ENCODE peak calls at places on chromosomes 2 and 18, in nine cellular contexts. Z is immature natural killer cell, P is Ammon's horn, U is NCI-H82, A is KBM-7, F is AG10803, K is KG1, Q is stromal cell of bone marrow, G is sciatic nerve. H is an unnamed sample.

GRCh38 chr2:151498178-151498577 is 88.5 kb downstream of the RIF1 start:
- DNase-seq in Z (no peak), P (no peak), U (no peak), A (no peak), F (no peak), K (no peak), Q (no peak), G (no peak), H (no peak)

GRCh38 chr18:23398401-23398800 is 54.7 kb upstream of the RIOK3 start:
- DNase-seq in Z (no peak), P (no peak), U (no peak), A (no peak), F (peak), K (no peak), Q (no peak), G (no peak), H (no peak)

GRCh38 chr2:47373747-47374146 is 29.2 kb upstream of the MSH2 start:
- DNase-seq in Z (no peak), P (peak), U (peak), A (no peak), F (no peak), K (no peak), Q (no peak), G (no peak), H (no peak)

GRCh38 chr2:156177654-156178053 is 154.9 kb downstream of the NR4A2 start:
- DNase-seq in Z (no peak), P (no peak), U (no peak), A (no peak), F (no peak), K (no peak), Q (no peak), G (no peak), H (no peak)

GRCh38 chr18:35646449-35646848 is 64.9 kb downstream of the GALNT1 start:
- DNase-seq in Z (no peak), P (no peak), U (no peak), A (no peak), F (no peak), K (no peak), Q (no peak), G (no peak), H (no peak)

GRCh38 chr2:23606968-23607367 is 222.0 kb downstream of the KLHL29 start:
- DNase-seq in Z (no peak), P (no peak), U (no peak), A (no peak), F (peak), K (no peak), Q (peak), G (no peak), H (peak)

GRCh38 chr2:126882736-126883660 is 15.7 kb upstream of the TEX51 start:
- DNase-seq in Z (no peak), P (no peak), U (no peak), A (no peak), F (no peak), K (no peak), Q (no peak), G (peak), H (peak)

GRCh38 chr2:142863485-142863921 is 14.0 kb upstream of the KYNU start:
- DNase-seq in Z (no peak), P (no peak), U (no peak), A (no peak), F (no peak), K (no peak), Q (no peak), G (no peak), H (no peak)

GRCh38 chr2:232372231-232373208 is 6.0 kb upstream of the ALPP start:
- DNase-seq in Z (no peak), P (no peak), U (no peak), A (no peak), F (peak), K (no peak), Q (no peak), G (peak), H (peak)

GRCh38 chr2:31237348-31238017 is 3.5 kb downstream of the EHD3 start:
- DNase-seq in Z (no peak), P (no peak), U (no peak), A (no peak), F (no peak), K (no peak), Q (no peak), G (no peak), H (no peak)

GRCh38 chr18:45901654-45902210 is 65.4 kb downstream of the EPG5 start:
- DNase-seq in Z (no peak), P (no peak), U (no peak), A (no peak), F (no peak), K (no peak), Q (no peak), G (no peak), H (no peak)

GRCh38 chr2:75513616-75514170 is 47.0 kb downstream of the EVA1A start:
- DNase-seq in Z (no peak), P (no peak), U (no peak), A (no peak), F (peak), K (no peak), Q (no peak), G (no peak), H (no peak)

GRCh38 chr2:100198461-100199230 is 56.3 kb upstream of the AFF3 start:
- DNase-seq in Z (no peak), P (no peak), U (no peak), A (no peak), F (no peak), K (no peak), Q (no peak), G (no peak), H (no peak)

GRCh38 chr18:48563027-48563426 is 24.2 kb downstream of the CTIF start:
- DNase-seq in Z (no peak), P (no peak), U (no peak), A (peak), F (peak), K (no peak), Q (no peak), G (no peak), H (no peak)

GRCh38 chr18:28905509-28905908 is 728.6 kb upstream of the CDH2 start:
- DNase-seq in Z (no peak), P (no peak), U (no peak), A (peak), F (peak), K (no peak), Q (no peak), G (no peak), H (no peak)

GRCh38 chr18:4455113-4455811 is at the start of gene DLGAP1:
- DNase-seq in Z (no peak), P (peak), U (peak), A (peak), F (no peak), K (no peak), Q (no peak), G (no peak), H (peak)

GRCh38 chr2:130391872-130392670 is 36.2 kb downstream of the PTPN18 start:
- DNase-seq in Z (no peak), P (peak), U (peak), A (no peak), F (peak), K (no peak), Q (no peak), G (no peak), H (no peak)

GRCh38 chr18:25595274-25595673 is 243.3 kb upstream of the ZNF521 start:
- DNase-seq in Z (no peak), P (no peak), U (no peak), A (no peak), F (no peak), K (no peak), Q (no peak), G (no peak), H (no peak)

GRCh38 chr18:62634991-62635630 is 80.2 kb upstream of the PHLPP1 start:
- DNase-seq in Z (no peak), P (no peak), U (no peak), A (no peak), F (no peak), K (no peak), Q (no peak), G (no peak), H (no peak)

GRCh38 chr2:240121190-240121589 is 14.9 kb downstream of the COPS9 start:
- DNase-seq in Z (no peak), P (no peak), U (no peak), A (no peak), F (no peak), K (no peak), Q (no peak), G (no peak), H (no peak)

GRCh38 chr2:135037831-135038230 is 9.4 kb downstream of the MAP3K19 start:
- DNase-seq in Z (no peak), P (no peak), U (no peak), A (no peak), F (peak), K (no peak), Q (no peak), G (no peak), H (no peak)

GRCh38 chr2:3147641-3148530 is 229.7 kb downstream of the EIPR1 start:
- DNase-seq in Z (no peak), P (peak), U (no peak), A (no peak), F (no peak), K (no peak), Q (no peak), G (no peak), H (no peak)

GRCh38 chr2:974454-974853 is 23.8 kb downstream of the SNTG2 start:
- DNase-seq in Z (no peak), P (no peak), U (no peak), A (no peak), F (no peak), K (no peak), Q (no peak), G (no peak), H (no peak)

GRCh38 chr2:201551901-201552300 is 91.4 kb downstream of the TMEM237 start:
- DNase-seq in Z (no peak), P (no peak), U (no peak), A (no peak), F (no peak), K (no peak), Q (no peak), G (no peak), H (no peak)

GRCh38 chr2:200469708-200470600 is 39.9 kb downstream of the KCTD18 start:
- DNase-seq in Z (no peak), P (peak), U (peak), A (no peak), F (no peak), K (no peak), Q (no peak), G (peak), H (no peak)

GRCh38 chr18:37484893-37485834 is 80.4 kb downstream of the CELF4 start:
- DNase-seq in Z (no peak), P (no peak), U (no peak), A (peak), F (peak), K (no peak), Q (no peak), G (no peak), H (no peak)

GRCh38 chr2:200695178-200695930 is 109.5 kb downstream of the AOX1 start:
- DNase-seq in Z (no peak), P (peak), U (peak), A (peak), F (no peak), K (peak), Q (no peak), G (no peak), H (no peak)

GRCh38 chr2:162840598-162841246 is 2.2 kb upstream of the KCNH7 start:
- DNase-seq in Z (peak), P (peak), U (peak), A (peak), F (peak), K (peak), Q (peak), G (no peak), H (no peak)

GRCh38 chr2:166180951-166181812 is 53.4 kb upstream of the SCN1A start:
- DNase-seq in Z (no peak), P (peak), U (peak), A (peak), F (peak), K (peak), Q (peak), G (peak), H (peak)

GRCh38 chr2:8511868-8512612 is 169.8 kb upstream of the ID2 start:
- DNase-seq in Z (peak), P (no peak), U (no peak), A (no peak), F (peak), K (no peak), Q (peak), G (no peak), H (peak)

GRCh38 chr2:43106767-43107527 is 119.5 kb downstream of the ZFP36L2 start:
- DNase-seq in Z (no peak), P (peak), U (no peak), A (peak), F (no peak), K (peak), Q (no peak), G (no peak), H (no peak)

GRCh38 chr2:231167745-231168459 is 30.5 kb upstream of the ARMC9 start:
- DNase-seq in Z (no peak), P (no peak), U (no peak), A (no peak), F (no peak), K (no peak), Q (no peak), G (no peak), H (no peak)

GRCh38 chr2:95021847-95022246 is 3.7 kb upstream of the MAL start:
- DNase-seq in Z (no peak), P (peak), U (no peak), A (no peak), F (no peak), K (no peak), Q (no peak), G (no peak), H (no peak)

GRCh38 chr2:169709970-169710369 is 15.7 kb downstream of the PHOSPHO2 start:
- DNase-seq in Z (no peak), P (no peak), U (no peak), A (no peak), F (no peak), K (no peak), Q (no peak), G (no peak), H (no peak)

GRCh38 chr18:519019-519879 is 18.7 kb upstream of the COLEC12 start:
- DNase-seq in Z (no peak), P (peak), U (no peak), A (peak), F (peak), K (peak), Q (no peak), G (peak), H (no peak)

GRCh38 chr2:68715353-68716041 is 19.1 kb upstream of the ARHGAP25 start:
- DNase-seq in Z (peak), P (peak), U (peak), A (peak), F (peak), K (no peak), Q (peak), G (peak), H (no peak)

H was measured in chondrocyte.